ENCODE peak calls at places on chromosome 5, in ten cellular contexts. One of them, this sample, is unnamed. For H3K4me1, the result is how much of the 10 kb centered on the place peaks cover.

GRCh38 chr5:123672067-123672466 is 160.1 kb downstream of the CSNK1G3 start:
- DNase-seq in A549: no peak
- DNase-seq in IMR-90: peak
- DNase-seq in spleen: no peak
- DNase-seq in fibroblast of lung: no peak
- DNase-seq in stomach: no peak
- DNase-seq in vagina: no peak
- DNase-seq in heart right ventricle: no peak
- DNase-seq in heart left ventricle: no peak
- DNase-seq in colonic mucosa: no peak
- DNase-seq in this sample: no peak

GRCh38 chr5:90866333-90866732 is 307.7 kb downstream of the ADGRV1 start:
- DNase-seq in A549: peak
- DNase-seq in IMR-90: peak
- DNase-seq in spleen: no peak
- DNase-seq in fibroblast of lung: peak
- DNase-seq in stomach: no peak
- DNase-seq in vagina: no peak
- DNase-seq in heart right ventricle: no peak
- DNase-seq in heart left ventricle: no peak
- DNase-seq in colonic mucosa: no peak
- DNase-seq in this sample: no peak

GRCh38 chr5:34790087-34790486 is 48.9 kb upstream of the TTC23L start:
- DNase-seq in A549: no peak
- DNase-seq in IMR-90: no peak
- DNase-seq in spleen: no peak
- DNase-seq in fibroblast of lung: peak
- DNase-seq in stomach: no peak
- DNase-seq in vagina: no peak
- DNase-seq in heart right ventricle: no peak
- DNase-seq in heart left ventricle: no peak
- DNase-seq in colonic mucosa: no peak
- DNase-seq in this sample: no peak

GRCh38 chr5:103466494-103466893 is 96.1 kb downstream of the NUDT12 start:
- DNase-seq in A549: peak
- DNase-seq in IMR-90: peak
- DNase-seq in spleen: no peak
- DNase-seq in fibroblast of lung: peak
- DNase-seq in stomach: no peak
- DNase-seq in vagina: no peak
- DNase-seq in heart right ventricle: no peak
- DNase-seq in heart left ventricle: no peak
- DNase-seq in colonic mucosa: no peak
- DNase-seq in this sample: no peak

GRCh38 chr5:6475626-6476312 is 27.1 kb downstream of the UBE2QL1 start:
- DNase-seq in A549: no peak
- DNase-seq in IMR-90: no peak
- DNase-seq in spleen: no peak
- DNase-seq in fibroblast of lung: no peak
- DNase-seq in stomach: peak
- DNase-seq in vagina: peak
- DNase-seq in heart right ventricle: no peak
- DNase-seq in heart left ventricle: no peak
- DNase-seq in colonic mucosa: no peak
- DNase-seq in this sample: no peak

GRCh38 chr5:151570512-151571269 is 20.4 kb downstream of the FAT2 start:
- DNase-seq in A549: no peak
- DNase-seq in IMR-90: no peak
- DNase-seq in spleen: no peak
- DNase-seq in fibroblast of lung: no peak
- DNase-seq in stomach: no peak
- DNase-seq in vagina: peak
- DNase-seq in heart right ventricle: no peak
- DNase-seq in heart left ventricle: no peak
- DNase-seq in colonic mucosa: no peak
- DNase-seq in this sample: no peak

GRCh38 chr5:96597441-96598020 is 64.6 kb upstream of the CAST start:
- DNase-seq in A549: no peak
- DNase-seq in IMR-90: peak
- DNase-seq in spleen: no peak
- DNase-seq in fibroblast of lung: peak
- DNase-seq in stomach: no peak
- DNase-seq in vagina: no peak
- DNase-seq in heart right ventricle: no peak
- DNase-seq in heart left ventricle: no peak
- DNase-seq in colonic mucosa: no peak
- DNase-seq in this sample: no peak

GRCh38 chr5:179186092-179186419 is 125.9 kb downstream of the ZNF354C start:
- DNase-seq in A549: no peak
- DNase-seq in IMR-90: no peak
- DNase-seq in spleen: peak
- DNase-seq in fibroblast of lung: no peak
- DNase-seq in stomach: no peak
- DNase-seq in vagina: no peak
- DNase-seq in heart right ventricle: no peak
- DNase-seq in heart left ventricle: no peak
- DNase-seq in colonic mucosa: no peak
- DNase-seq in this sample: no peak

GRCh38 chr5:168204165-168204564 is 87.3 kb upstream of the WWC1 start:
- DNase-seq in A549: no peak
- DNase-seq in IMR-90: no peak
- DNase-seq in spleen: no peak
- DNase-seq in fibroblast of lung: no peak
- DNase-seq in stomach: no peak
- DNase-seq in vagina: no peak
- DNase-seq in heart right ventricle: no peak
- DNase-seq in heart left ventricle: no peak
- DNase-seq in colonic mucosa: no peak
- DNase-seq in this sample: no peak

GRCh38 chr5:61881821-61882220 is 424.2 kb upstream of the KIF2A start:
- DNase-seq in A549: no peak
- DNase-seq in IMR-90: peak
- DNase-seq in spleen: no peak
- DNase-seq in fibroblast of lung: peak
- DNase-seq in stomach: no peak
- DNase-seq in vagina: no peak
- DNase-seq in heart right ventricle: no peak
- DNase-seq in heart left ventricle: no peak
- DNase-seq in colonic mucosa: no peak
- DNase-seq in this sample: no peak

GRCh38 chr5:38556115-38556598 is 289 bp downstream of the LIFR start:
- DNase-seq in A549: no peak
- DNase-seq in IMR-90: no peak
- DNase-seq in spleen: peak
- DNase-seq in fibroblast of lung: no peak
- DNase-seq in stomach: no peak
- DNase-seq in vagina: no peak
- DNase-seq in heart right ventricle: no peak
- DNase-seq in heart left ventricle: peak
- DNase-seq in colonic mucosa: no peak
- DNase-seq in this sample: no peak

GRCh38 chr5:53554444-53554843 is 6.0 kb upstream of the NDUFS4 start:
- DNase-seq in A549: no peak
- DNase-seq in IMR-90: no peak
- DNase-seq in spleen: no peak
- DNase-seq in fibroblast of lung: no peak
- DNase-seq in stomach: no peak
- DNase-seq in vagina: no peak
- DNase-seq in heart right ventricle: no peak
- DNase-seq in heart left ventricle: no peak
- DNase-seq in colonic mucosa: no peak
- DNase-seq in this sample: no peak

GRCh38 chr5:122478741-122479459 is 166.9 kb downstream of the SNCAIP start:
- DNase-seq in A549: peak
- DNase-seq in IMR-90: peak
- DNase-seq in spleen: no peak
- DNase-seq in fibroblast of lung: no peak
- DNase-seq in stomach: no peak
- DNase-seq in vagina: no peak
- DNase-seq in heart right ventricle: no peak
- DNase-seq in heart left ventricle: no peak
- DNase-seq in colonic mucosa: no peak
- DNase-seq in this sample: no peak

GRCh38 chr5:170168797-170169196 is 63.1 kb downstream of the FOXI1 start:
- DNase-seq in A549: no peak
- DNase-seq in IMR-90: no peak
- DNase-seq in spleen: no peak
- DNase-seq in fibroblast of lung: no peak
- DNase-seq in stomach: no peak
- DNase-seq in vagina: no peak
- DNase-seq in heart right ventricle: no peak
- DNase-seq in heart left ventricle: no peak
- DNase-seq in colonic mucosa: no peak
- DNase-seq in this sample: no peak

GRCh38 chr5:53469946-53470687 is 10.3 kb upstream of the FST start:
- DNase-seq in A549: no peak
- DNase-seq in IMR-90: peak
- DNase-seq in spleen: no peak
- DNase-seq in fibroblast of lung: peak
- DNase-seq in stomach: no peak
- DNase-seq in vagina: no peak
- DNase-seq in heart right ventricle: no peak
- DNase-seq in heart left ventricle: no peak
- DNase-seq in colonic mucosa: no peak
- DNase-seq in this sample: no peak

GRCh38 chr5:74056789-74057164 is 430.8 kb downstream of the ARHGEF28 start:
- DNase-seq in A549: peak
- DNase-seq in IMR-90: peak
- DNase-seq in spleen: no peak
- DNase-seq in fibroblast of lung: peak
- DNase-seq in stomach: peak
- DNase-seq in vagina: no peak
- DNase-seq in heart right ventricle: no peak
- DNase-seq in heart left ventricle: no peak
- DNase-seq in colonic mucosa: peak
- DNase-seq in this sample: no peak
- TF ChIP-seq CTCF in A549: peak
- TF ChIP-seq CTCF in IMR-90: peak
- TF ChIP-seq CTCF in spleen: no peak
- TF ChIP-seq CTCF in fibroblast of lung: peak
- TF ChIP-seq CTCF in stomach: no peak
- TF ChIP-seq CTCF in vagina: no peak
- TF ChIP-seq CTCF in heart right ventricle: peak
- TF ChIP-seq CTCF in heart left ventricle: peak
- TF ChIP-seq CTCF in colonic mucosa: peak
- TF ChIP-seq CTCF in this sample: no peak

GRCh38 chr5:172691886-172692285 is 50.8 kb downstream of the NEURL1B start:
- DNase-seq in A549: no peak
- DNase-seq in IMR-90: no peak
- DNase-seq in spleen: peak
- DNase-seq in fibroblast of lung: no peak
- DNase-seq in stomach: no peak
- DNase-seq in vagina: no peak
- DNase-seq in heart right ventricle: no peak
- DNase-seq in heart left ventricle: no peak
- DNase-seq in colonic mucosa: no peak
- DNase-seq in this sample: peak
- H3K4me1 ChIP-seq in A549: under half
- H3K4me1 ChIP-seq in IMR-90: under half
- H3K4me1 ChIP-seq in spleen: under half
- H3K4me1 ChIP-seq in fibroblast of lung: under half
- H3K4me1 ChIP-seq in stomach: under half
- H3K4me1 ChIP-seq in vagina: half or more
- H3K4me1 ChIP-seq in heart right ventricle: under half
- H3K4me1 ChIP-seq in heart left ventricle: half or more
- H3K4me1 ChIP-seq in colonic mucosa: under half
- H3K4me1 ChIP-seq in this sample: under half

GRCh38 chr5:3325811-3326568 is 269.6 kb upstream of the IRX1 start:
- DNase-seq in A549: no peak
- DNase-seq in IMR-90: no peak
- DNase-seq in spleen: no peak
- DNase-seq in fibroblast of lung: no peak
- DNase-seq in stomach: no peak
- DNase-seq in vagina: no peak
- DNase-seq in heart right ventricle: no peak
- DNase-seq in heart left ventricle: no peak
- DNase-seq in colonic mucosa: no peak
- DNase-seq in this sample: no peak

GRCh38 chr5:3322642-3323041 is 273.0 kb upstream of the IRX1 start:
- DNase-seq in A549: no peak
- DNase-seq in IMR-90: no peak
- DNase-seq in spleen: no peak
- DNase-seq in fibroblast of lung: no peak
- DNase-seq in stomach: no peak
- DNase-seq in vagina: no peak
- DNase-seq in heart right ventricle: no peak
- DNase-seq in heart left ventricle: no peak
- DNase-seq in colonic mucosa: no peak
- DNase-seq in this sample: no peak

GRCh38 chr5:3325206-3325605 is 270.4 kb upstream of the IRX1 start:
- DNase-seq in A549: no peak
- DNase-seq in IMR-90: no peak
- DNase-seq in spleen: no peak
- DNase-seq in fibroblast of lung: peak
- DNase-seq in stomach: no peak
- DNase-seq in vagina: no peak
- DNase-seq in heart right ventricle: no peak
- DNase-seq in heart left ventricle: peak
- DNase-seq in colonic mucosa: no peak
- DNase-seq in this sample: no peak

GRCh38 chr5:3323144-3323543 is 272.5 kb upstream of the IRX1 start:
- DNase-seq in A549: no peak
- DNase-seq in IMR-90: no peak
- DNase-seq in spleen: no peak
- DNase-seq in fibroblast of lung: no peak
- DNase-seq in stomach: no peak
- DNase-seq in vagina: no peak
- DNase-seq in heart right ventricle: no peak
- DNase-seq in heart left ventricle: no peak
- DNase-seq in colonic mucosa: no peak
- DNase-seq in this sample: no peak

GRCh38 chr5:3324421-3325101 is 271.1 kb upstream of the IRX1 start:
- DNase-seq in A549: no peak
- DNase-seq in IMR-90: no peak
- DNase-seq in spleen: peak
- DNase-seq in fibroblast of lung: no peak
- DNase-seq in stomach: no peak
- DNase-seq in vagina: no peak
- DNase-seq in heart right ventricle: no peak
- DNase-seq in heart left ventricle: no peak
- DNase-seq in colonic mucosa: no peak
- DNase-seq in this sample: peak
- TF ChIP-seq CTCF in A549: no peak
- TF ChIP-seq CTCF in IMR-90: no peak
- TF ChIP-seq CTCF in spleen: no peak
- TF ChIP-seq CTCF in fibroblast of lung: no peak
- TF ChIP-seq CTCF in stomach: no peak
- TF ChIP-seq CTCF in vagina: no peak
- TF ChIP-seq CTCF in heart right ventricle: no peak
- TF ChIP-seq CTCF in heart left ventricle: no peak
- TF ChIP-seq CTCF in colonic mucosa: no peak
- TF ChIP-seq CTCF in this sample: no peak

DNA sequence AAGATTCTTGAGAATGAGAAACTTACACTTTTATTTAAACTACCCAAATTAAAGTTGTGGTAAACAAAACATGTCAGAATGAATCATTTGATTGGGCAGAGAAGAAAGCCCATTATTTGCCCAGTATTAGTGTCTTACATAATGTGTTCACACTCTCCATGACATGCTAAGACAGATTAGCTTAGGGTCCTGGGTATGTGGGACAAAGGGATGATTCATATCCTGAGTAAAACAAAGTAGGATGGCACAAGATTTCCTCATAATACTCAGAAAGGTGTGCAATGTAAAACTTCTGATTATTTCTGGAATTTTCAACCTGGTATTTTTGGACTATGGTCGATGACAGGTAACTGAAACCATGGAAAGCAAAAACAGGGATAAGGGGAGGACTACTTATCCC is 183.9 kb upstream of the POU5F2 start:
- DNase-seq in A549: peak
- DNase-seq in IMR-90: no peak
- DNase-seq in spleen: no peak
- DNase-seq in fibroblast of lung: peak
- DNase-seq in stomach: no peak
- DNase-seq in vagina: no peak
- DNase-seq in heart right ventricle: no peak
- DNase-seq in heart left ventricle: no peak
- DNase-seq in colonic mucosa: no peak
- DNase-seq in this sample: no peak
- H3K4me1 ChIP-seq in A549: under half
- H3K4me1 ChIP-seq in IMR-90: under half
- H3K4me1 ChIP-seq in spleen: under half
- H3K4me1 ChIP-seq in fibroblast of lung: under half
- H3K4me1 ChIP-seq in stomach: under half
- H3K4me1 ChIP-seq in vagina: under half
- H3K4me1 ChIP-seq in heart right ventricle: under half
- H3K4me1 ChIP-seq in heart left ventricle: under half
- H3K4me1 ChIP-seq in colonic mucosa: under half
- H3K4me1 ChIP-seq in this sample: under half

This sample was measured in sigmoid colon.